ENCODE peak calls at places on chromosomes 5 and 9, in five cellular contexts. P, Z, M, O and J are unnamed samples. For H3K4me1, the result is how much of the 10 kb centered on the place peaks cover.

GRCh38 chr5:66757219-66757833 is 161.1 kb downstream of the MAST4 start:
- DNase-seq in O (peak), P (peak), M (peak), Z (peak), J (peak)

GRCh38 chr5:160555836-160556660 is 134.4 kb downstream of the PTTG1 start:
- DNase-seq in M (no peak), P (no peak), O (peak), Z (no peak), J (no peak)

GRCh38 chr9:125631391-125632085 is 75.5 kb downstream of the MAPKAP1 start:
- DNase-seq in O (peak), P (peak), M (no peak), Z (no peak), J (peak)

GRCh38 chr5:77129386-77129785 is 42.3 kb upstream of the ZBED3 start:
- DNase-seq in Z (no peak), O (no peak), P (peak), M (no peak), J (peak)

GRCh38 chr5:29942089-29942488 is 1251.4 kb upstream of the CDH6 start:
- DNase-seq in Z (no peak), M (no peak), O (no peak), P (no peak), J (no peak)

GRCh38 chr9:4640027-4640426 is 22.1 kb upstream of the PLPP6 start:
- DNase-seq in M (peak), P (no peak), O (peak), Z (no peak), J (peak)

GRCh38 chr5:103218164-103218563 is 40.4 kb upstream of the MACIR start:
- DNase-seq in M (no peak), Z (no peak), O (no peak), P (no peak), J (no peak)

GRCh38 chr5:65696892-65697291 is 25.0 kb downstream of the SGTB start:
- DNase-seq in O (no peak), M (no peak), Z (no peak), P (no peak), J (no peak)

GRCh38 chr5:95080026-95080425 is 204.9 kb downstream of the MCTP1 start:
- DNase-seq in Z (no peak), P (no peak), M (no peak), O (no peak), J (no peak)
- H3K4me3 ChIP-seq in Z (no peak), P (peak), M (peak), O (no peak), J (no peak)

DNA sequence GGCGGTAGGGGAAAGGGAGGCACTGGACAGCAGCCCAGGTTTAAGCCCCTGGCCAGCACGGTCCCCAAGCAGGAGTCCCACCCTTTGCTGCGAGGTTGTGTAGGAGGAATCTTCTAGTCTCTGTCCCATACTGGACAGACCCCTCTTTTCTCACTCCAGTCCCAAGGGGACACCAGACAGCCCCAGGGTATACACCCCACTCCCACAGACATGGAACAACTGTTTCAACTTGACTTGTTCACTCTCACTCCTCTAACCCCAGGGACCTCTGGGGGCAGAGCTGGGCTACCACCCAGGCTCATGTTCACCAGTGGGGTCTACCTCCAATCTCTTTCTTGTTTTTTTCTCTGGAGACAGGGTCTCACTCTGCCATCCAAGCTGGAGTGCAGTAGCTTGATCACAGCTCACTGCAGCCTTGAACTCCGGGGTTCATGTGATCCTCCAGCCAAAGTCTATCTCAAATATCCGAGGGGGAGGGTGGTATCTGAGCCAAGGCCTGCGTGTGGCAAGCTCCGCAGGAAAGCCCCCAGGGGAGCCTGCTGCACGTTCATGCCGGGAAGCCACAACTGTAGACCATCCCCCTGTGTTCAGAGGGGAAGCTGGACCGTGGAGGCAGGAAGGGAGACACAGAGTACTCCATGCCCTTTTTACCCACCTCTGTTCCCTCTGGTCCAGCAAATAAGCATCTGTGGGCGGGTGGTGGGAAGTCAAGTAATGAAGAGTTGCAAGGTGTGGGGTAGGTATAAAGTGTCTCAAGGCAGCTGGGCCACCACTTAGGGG is 1.8 kb downstream of the PTGES2 start:
- DNase-seq in Z (no peak), M (no peak), P (no peak), O (no peak), J (no peak)
- H3K4me1 ChIP-seq in Z (under half), M (under half), P (under half), O (under half), J (under half)

DNA sequence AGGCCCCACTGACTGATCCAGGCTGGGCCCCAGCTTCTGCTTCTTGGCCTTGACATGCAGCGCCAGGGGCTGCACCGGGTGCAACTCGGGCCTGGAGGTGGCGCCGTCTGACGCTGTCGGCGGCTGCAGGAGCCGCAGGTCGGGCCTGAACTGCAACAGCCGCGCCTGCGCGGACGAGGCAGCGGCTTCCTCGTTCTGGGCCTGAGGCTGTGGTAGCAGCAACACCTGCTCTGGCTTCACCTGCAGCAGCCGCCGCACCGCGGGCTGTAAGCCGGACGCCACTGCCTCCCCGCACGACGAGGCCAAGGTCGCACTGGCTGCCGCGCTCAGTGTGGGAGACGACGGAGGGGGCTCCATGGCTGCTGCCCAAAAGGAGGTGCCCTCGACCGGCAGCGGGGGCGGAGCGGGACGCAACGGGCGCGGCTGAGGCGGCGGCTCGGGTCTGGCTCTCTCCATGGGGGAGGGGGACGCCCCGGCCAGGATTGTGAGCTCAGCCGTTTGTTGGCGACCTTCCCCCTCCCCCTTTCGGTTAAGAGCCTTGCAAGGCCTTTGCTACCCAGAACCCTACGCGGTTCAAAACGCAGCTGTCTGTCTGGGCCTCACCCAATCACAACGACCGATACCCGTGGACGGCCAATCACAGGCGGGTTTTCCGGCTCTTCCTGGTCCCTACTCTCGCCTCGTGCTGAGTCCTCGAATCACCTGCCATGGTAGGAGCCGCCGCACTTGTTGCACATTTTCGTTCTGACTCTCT is 438 bp downstream of the SOX30 start:
- DNase-seq in Z (peak), M (peak), P (no peak), O (peak), J (peak)
- TF ChIP-seq POLR2A in Z (no peak), M (no peak), P (no peak), O (peak), J (no peak)

DNA sequence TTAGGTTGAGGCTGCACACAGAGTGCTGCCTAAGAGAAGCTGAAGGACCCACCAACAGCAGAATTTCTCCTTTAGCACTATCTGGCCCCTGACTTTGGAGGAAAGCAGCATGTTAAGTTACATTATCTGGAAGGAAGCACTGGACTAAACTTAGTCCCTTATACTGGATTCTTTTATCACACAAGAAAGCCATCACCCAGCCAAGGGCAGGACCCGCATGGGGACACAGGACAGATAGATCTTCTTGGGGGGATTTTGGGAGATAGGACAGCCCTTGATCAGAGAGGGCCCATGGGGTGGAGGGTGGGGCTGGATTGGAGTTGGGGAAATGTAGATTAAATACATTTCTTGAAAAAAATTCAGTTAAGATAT is 14.4 kb downstream of the ANKRD33B start:
- DNase-seq in M (no peak), Z (no peak), P (no peak), O (no peak), J (no peak)
- H3K4me3 ChIP-seq in M (no peak), Z (no peak), P (no peak), O (no peak), J (no peak)

GRCh38 chr5:60675286-60675685 is 24.7 kb downstream of the DEPDC1B start:
- DNase-seq in O (no peak), Z (no peak), P (no peak), M (no peak), J (no peak)

GRCh38 chr5:60673329-60673728 is 26.6 kb downstream of the DEPDC1B start:
- DNase-seq in Z (no peak), P (no peak), M (no peak), O (no peak), J (no peak)

GRCh38 chr5:60674251-60674650 is 25.7 kb downstream of the DEPDC1B start:
- DNase-seq in O (no peak), M (no peak), Z (no peak), P (no peak), J (no peak)

GRCh38 chr5:60672693-60673264 is 27.2 kb downstream of the DEPDC1B start:
- DNase-seq in Z (no peak), O (peak), M (peak), P (no peak), J (no peak)

DNA sequence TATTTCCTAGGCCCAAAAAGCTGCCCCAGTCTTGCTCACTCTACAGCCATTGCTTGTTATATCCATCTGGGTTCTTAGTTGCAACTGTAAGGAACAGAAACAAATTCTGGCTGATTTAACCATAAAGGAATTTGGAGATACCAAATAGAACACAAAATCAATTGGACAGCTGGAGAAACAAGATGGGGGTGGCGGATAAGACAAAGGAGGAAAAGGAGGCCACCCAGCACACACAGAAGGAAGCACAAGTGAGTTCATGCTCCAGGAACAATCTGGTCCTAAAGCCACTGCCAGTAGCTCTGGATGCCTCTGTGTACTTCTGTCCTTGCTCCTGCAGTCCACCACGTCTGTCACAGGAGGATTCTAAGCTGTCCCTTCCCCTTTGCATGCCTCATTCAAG is 25.3 kb downstream of the DEPDC1B start:
- DNase-seq in O (no peak), Z (no peak), M (no peak), P (no peak), J (no peak)
- H3K4me1 ChIP-seq in O (under half), Z (under half), M (under half), P (under half), J (under half)

GRCh38 chr5:140240987-140241706 is 61.8 kb downstream of the PFDN1 start:
- DNase-seq in M (peak), Z (peak), P (peak), O (peak), J (peak)
- TF ChIP-seq POLR2A in M (no peak), Z (no peak), P (no peak), O (peak), J (peak)

GRCh38 chr5:167821096-167821590 is 470.3 kb upstream of the WWC1 start:
- DNase-seq in M (no peak), Z (no peak), P (no peak), O (no peak), J (no peak)
- H3K4me3 ChIP-seq in M (no peak), Z (no peak), P (no peak), O (no peak), J (no peak)

GRCh38 chr9:127505396-127506116 is 54.2 kb downstream of the LRSAM1 start:
- DNase-seq in P (peak), O (no peak), M (no peak), Z (no peak), J (no peak)
- H3K4me1 ChIP-seq in P (under half), O (under half), M (under half), Z (under half), J (under half)

GRCh38 chr9:129875181-129875611 is 39.9 kb downstream of the USP20 start:
- DNase-seq in Z (no peak), P (no peak), O (no peak), M (no peak), J (no peak)
- TF ChIP-seq POLR2A in Z (no peak), P (no peak), O (no peak), M (no peak), J (no peak)

GRCh38 chr9:129709471-129710460 is 43.1 kb downstream of the PTGES start:
- DNase-seq in Z (no peak), P (no peak), O (no peak), M (no peak), J (no peak)

GRCh38 chr9:129714393-129715051 is 38.3 kb downstream of the PTGES start:
- DNase-seq in O (no peak), Z (no peak), P (no peak), M (no peak), J (no peak)

GRCh38 chr9:129716091-129716490 is 36.8 kb downstream of the PTGES start:
- DNase-seq in O (no peak), Z (no peak), P (no peak), M (no peak), J (no peak)

GRCh38 chr9:129708799-129709198 is 43.4 kb downstream of the PRRX2 start:
- DNase-seq in O (no peak), P (no peak), Z (no peak), M (no peak), J (no peak)

GRCh38 chr9:129712595-129713524 is 40.0 kb downstream of the PTGES start:
- DNase-seq in Z (peak), M (no peak), O (no peak), P (no peak), J (no peak)
- H3K4me3 ChIP-seq in Z (no peak), M (no peak), O (no peak), P (no peak), J (no peak)